ENCODE peak calls at places on chromosomes 4 and X, in four cellular contexts. C, T, H and J are unnamed samples.

GRCh38 chrX:30156880-30157560 is 58.3 kb upstream of the MAGEB2 start:
- DNase-seq in C (no peak), T (no peak), H (no peak), J (no peak)

GRCh38 chr4:108533245-108533844 is 87.0 kb upstream of the RPL34 start:
- DNase-seq in C (no peak), T (no peak), H (peak; percentile 33), J (no peak)

GRCh38 chr4:16218950-16219349 is 7.3 kb downstream of the TAPT1 start:
- DNase-seq in C (no peak), T (no peak), H (no peak), J (no peak)

GRCh38 chr4:7627251-7628250 is 192.8 kb upstream of the PSAPL1 start:
- DNase-seq in C (no peak), T (no peak), H (no peak), J (no peak)

GRCh38 chr4:1222938-1223690 is 25.8 kb downstream of the CTBP1 start:
- DNase-seq in C (no peak), T (no peak), H (no peak), J (no peak)

GRCh38 chrX:39331062-39331704 is 529.9 kb downstream of the MID1IP1 start:
- DNase-seq in C (no peak), T (no peak), H (no peak), J (no peak)

GRCh38 chr4:85426366-85426765 is 48.6 kb upstream of the ARHGAP24 start:
- DNase-seq in C (no peak), T (no peak), H (no peak), J (no peak)

GRCh38 chr4:124079174-124079780 is 633.3 kb downstream of the ANKRD50 start:
- DNase-seq in C (no peak), T (no peak), H (no peak), J (no peak)

GRCh38 chrX:11040405-11040804 is 70.7 kb upstream of the HCCS start:
- DNase-seq in C (no peak), T (no peak), H (no peak), J (no peak)
- TF ChIP-seq CTCF in C (no peak), T (no peak), H (no peak), J (no peak)

DNA sequence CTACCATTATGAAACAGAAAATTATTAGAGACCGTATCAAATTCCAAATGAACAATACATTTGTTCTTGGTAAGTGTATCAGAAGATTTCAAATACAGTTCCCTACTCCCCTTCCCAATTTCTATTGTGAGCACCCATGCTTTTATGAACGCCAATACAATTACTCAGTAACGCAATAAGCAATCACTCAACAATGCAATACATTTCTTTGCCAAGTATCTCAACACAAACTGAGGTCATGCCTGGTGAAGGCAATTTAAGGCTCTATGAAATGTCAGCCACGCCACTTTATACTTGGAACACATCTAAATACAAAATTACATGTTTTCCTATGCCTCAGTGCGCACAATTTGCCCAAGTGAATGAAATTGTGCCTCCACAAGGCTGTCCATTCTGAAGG is 712 bp downstream of the PNPLA4 start:
- DNase-seq in C (no peak), T (no peak), H (no peak), J (no peak)
- H3K4me3 ChIP-seq in C (peak overlapping the region; percentile 62), T (no peak overlapping the region), H (peak overlapping the region; percentile 56), J (peak overlapping the region; percentile 68)

DNA sequence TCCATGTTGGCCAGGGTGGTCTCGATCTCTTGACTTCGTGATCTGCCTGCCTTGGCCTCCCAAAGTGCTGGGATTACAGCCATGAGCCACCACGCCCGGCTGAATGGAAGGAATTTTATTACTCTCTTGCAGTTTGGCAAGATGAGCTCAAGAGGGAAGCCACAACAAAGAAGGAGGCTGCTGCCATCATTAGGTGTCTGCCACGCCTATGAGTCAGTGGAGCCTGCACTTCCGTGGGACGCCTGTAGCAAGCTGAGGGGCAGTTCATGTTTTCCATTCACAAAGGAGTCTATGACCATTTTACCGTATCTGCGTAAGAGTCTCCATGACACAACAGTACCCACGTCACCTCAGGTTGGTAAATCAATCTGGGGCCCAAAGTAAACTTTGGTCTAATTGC is 51.2 kb upstream of the CHRNA9 start:
- DNase-seq in C (peak; percentile 18), T (no peak), H (no peak), J (no peak)
- TF ChIP-seq CTCF in C (no peak), T (no peak), H (no peak), J (peak; percentile 8)

GRCh38 chr4:53705151-53705764 is 114.0 kb upstream of the LNX1 start:
- DNase-seq in C (no peak), T (no peak), H (no peak), J (no peak)

GRCh38 chr4:53705972-53706371 is 114.7 kb upstream of the LNX1 start:
- DNase-seq in C (no peak), T (no peak), H (no peak), J (no peak)

GRCh38 chr4:53704329-53704728 is 113.0 kb upstream of the LNX1 start:
- DNase-seq in C (no peak), T (no peak), H (no peak), J (no peak)

GRCh38 chr4:53703267-53703655 is 112.0 kb upstream of the LNX1 start:
- DNase-seq in C (no peak), T (no peak), H (no peak), J (no peak)

GRCh38 chr4:53702334-53703266 is 111.3 kb upstream of the LNX1 start:
- DNase-seq in C (peak; percentile 10), T (peak; percentile 55), H (peak; percentile 83), J (peak; percentile 44)
- H3K4me3 ChIP-seq in C (peak overlapping the region; percentile 27), T (no peak overlapping the region), H (peak overlapping the region; percentile 5), J (peak overlapping the region; percentile 41)

DNA sequence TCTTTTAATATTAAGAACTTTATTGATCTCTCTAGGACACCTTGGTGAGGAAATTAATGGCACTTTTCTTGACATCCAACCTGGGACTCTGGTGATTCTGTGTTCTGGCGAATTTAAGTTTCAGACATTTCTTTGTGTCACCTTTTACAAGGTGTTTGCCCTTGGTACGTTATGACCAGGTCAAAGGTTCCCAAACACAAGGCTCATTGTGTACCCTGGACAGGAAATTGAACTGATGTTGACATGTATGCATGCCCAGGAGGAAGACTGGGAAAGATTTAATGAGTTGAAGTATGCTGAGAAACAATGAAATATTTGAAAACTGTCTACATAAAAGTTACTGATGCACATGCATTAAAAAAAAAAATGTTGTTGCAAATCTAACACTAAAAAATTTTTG is 22.1 kb downstream of the NIPAL1 start:
- DNase-seq in C (no peak), T (no peak), H (no peak), J (no peak)
- TF ChIP-seq CTCF in C (no peak), T (no peak), H (no peak), J (no peak)

GRCh38 chrX:112819013-112819635 is 21.5 kb downstream of the AMOT start:
- DNase-seq in C (no peak), T (no peak), H (no peak), J (no peak)
- H3K4me3 ChIP-seq in C (no peak overlapping the region), T (no peak overlapping the region), H (no peak overlapping the region), J (no peak overlapping the region)

GRCh38 chrX:108246304-108246954 is 154.9 kb downstream of the ATG4A start:
- DNase-seq in C (no peak), T (no peak), H (no peak), J (no peak)

GRCh38 chrX:108250654-108251579 is 159.3 kb downstream of the ATG4A start:
- DNase-seq in C (no peak), T (no peak), H (no peak), J (no peak)

GRCh38 chrX:108245462-108245861 is 153.9 kb downstream of the ATG4A start:
- DNase-seq in C (no peak), T (no peak), H (no peak), J (no peak)
- TF ChIP-seq CTCF in C (peak; percentile 25), T (no peak), H (no peak), J (peak; percentile 9)